ENCODE peak calls at places on chromosomes 12 and 14, in seven cellular contexts. J is GM20000; Q is dorsolateral prefrontal cortex; G is activated T-cell treated with anti-CD3 and anti-CD28 coated beads, Interleukin-2, amount 50 U/mL, for 72 hours; Z is activated CD4-positive, alpha-beta T cell treated with anti-CD3 and anti-CD28 coated beads, Interleukin-2, amount 50 U/mL, for 1 hour; R is stimulated activated CD8-positive, alpha-beta memory T cell treated with anti-CD3 and anti-CD28 coated beads, Interleukin-2, amount 100 ng/mL, for 1 hour; N is amniotic epithelial cell. O is an unnamed sample.

GRCh38 chr14:87522575-87522974 is 470.4 kb downstream of the GALC start:
- DNase-seq in J (no peak), Q (no peak), Z (no peak), G (no peak), N (no peak), R (no peak), O (no peak)

GRCh38 chr12:12207746-12208145 is 59.1 kb downstream of the LRP6 start:
- DNase-seq in G (no peak), Q (no peak), N (peak; percentile 76), Z (no peak), R (no peak), J (no peak), O (no peak)

GRCh38 chr14:28772613-28773012 is 6.0 kb downstream of the FOXG1 start:
- DNase-seq in R (no peak), G (no peak), J (no peak), Z (no peak), N (no peak), Q (no peak), O (no peak)

GRCh38 chr12:27870939-27871338 is 90.9 kb upstream of the MANSC4 start:
- DNase-seq in J (no peak), Z (no peak), Q (no peak), R (no peak), G (no peak), N (peak; percentile 83), O (peak; percentile 89)

GRCh38 chr14:45810152-45810872 is 557.3 kb upstream of the MIS18BP1 start:
- DNase-seq in J (peak; percentile 5), G (no peak), Q (no peak), Z (no peak), N (no peak), R (no peak), O (no peak)

GRCh38 chr12:118958520-118958919 is 22.8 kb upstream of the SRRM4 start:
- DNase-seq in N (no peak), Z (no peak), G (no peak), J (no peak), R (no peak), Q (no peak), O (no peak)

GRCh38 chr12:647039-647712 is 16.1 kb downstream of the NINJ2 start:
- DNase-seq in G (no peak), J (no peak), R (no peak), Z (no peak), Q (no peak), N (no peak), O (no peak)

GRCh38 chr12:56206373-56207166 is 15.2 kb downstream of the RNF41 start:
- DNase-seq in Z (peak; percentile 38), G (peak; percentile 32), J (no peak), Q (peak; percentile 29), R (no peak), N (peak; percentile 60), O (peak; percentile 60)

GRCh38 chr12:103085541-103085940 is 128.1 kb downstream of the ASCL1 start:
- DNase-seq in Z (no peak), G (no peak), N (no peak), J (no peak), Q (no peak), R (no peak), O (no peak)

GRCh38 chr12:85279449-85280137 is 427 bp upstream of the ALX1 start:
- DNase-seq in Q (no peak), R (no peak), G (no peak), J (no peak), Z (no peak), N (no peak), O (peak; percentile 24)

GRCh38 chr14:79254069-79254775 is 957.1 kb downstream of the DIO2 start:
- DNase-seq in R (no peak), G (no peak), J (no peak), Q (no peak), N (peak; percentile 49), Z (no peak), O (peak; percentile 52)

GRCh38 chr12:39272934-39273770 is 169.8 kb downstream of the KIF21A start:
- DNase-seq in J (peak; percentile 20), Q (peak; percentile 4), G (peak; percentile 28), Z (peak; percentile 0), R (peak; percentile 1), N (peak; percentile 28), O (peak; percentile 34)

GRCh38 chr12:83573676-83574075 is 887.0 kb downstream of the TMTC2 start:
- DNase-seq in N (peak; percentile 48), J (no peak), G (no peak), R (no peak), Z (no peak), Q (no peak), O (peak; percentile 79)

GRCh38 chr12:57626929-57627445 is 6.0 kb downstream of the B4GALNT1 start:
- DNase-seq in Q (no peak), J (no peak), N (no peak), G (no peak), Z (no peak), R (no peak), O (no peak)

GRCh38 chr14:62039871-62040270 is 277.7 kb downstream of the SNAPC1 start:
- DNase-seq in N (no peak), Z (no peak), R (no peak), G (no peak), Q (no peak), J (peak; percentile 17), O (no peak)

GRCh38 chr12:42961395-42961794 is 371.8 kb upstream of the PRICKLE1 start:
- DNase-seq in Z (no peak), R (no peak), Q (no peak), N (peak; percentile 79), G (no peak), J (no peak), O (peak; percentile 89)

GRCh38 chr14:96039633-96040311 is 610 bp downstream of the C14orf132 start:
- DNase-seq in Z (no peak), J (peak; percentile 41), R (no peak), Q (peak; percentile 61), G (peak; percentile 21), N (peak; percentile 21), O (peak; percentile 25)

GRCh38 chr14:94345344-94346072 is 22.4 kb upstream of the SERPINA6 start:
- DNase-seq in Z (no peak), J (no peak), G (no peak), R (no peak), N (peak; percentile 86), Q (no peak), O (peak; percentile 67)

GRCh38 chr12:69161835-69162234 is 77.5 kb upstream of the CPSF6 start:
- DNase-seq in Z (peak; percentile 17), J (peak; percentile 66), R (no peak), N (peak; percentile 11), Q (no peak), G (peak; percentile 71), O (no peak)

GRCh38 chr12:80187660-80188090 is 88.3 kb downstream of the OTOGL start:
- DNase-seq in N (peak; percentile 25), G (peak; percentile 12), R (no peak), J (no peak), Z (no peak), Q (no peak), O (peak; percentile 62)

GRCh38 chr12:95083938-95084337 is 10.5 kb upstream of the NR2C1 start:
- DNase-seq in R (no peak), Z (no peak), J (no peak), Q (no peak), G (no peak), N (peak; percentile 94), O (peak; percentile 51)

GRCh38 chr14:31560759-31561154 is 447 bp upstream of the NUBPL start:
- DNase-seq in G (no peak), N (peak; percentile 45), J (no peak), Q (no peak), Z (no peak), R (no peak), O (no peak)

GRCh38 chr12:52251367-52252055 is 18.5 kb downstream of the KRT7 start:
- DNase-seq in G (no peak), N (no peak), Z (no peak), Q (no peak), R (no peak), J (no peak), O (no peak)

GRCh38 chr14:51653096-51653814 is 1.5 kb downstream of the FRMD6 start:
- DNase-seq in R (no peak), Z (no peak), N (peak; percentile 84), J (no peak), Q (no peak), G (no peak), O (peak; percentile 84)

GRCh38 chr12:124720019-124720686 is 143.5 kb downstream of the SCARB1 start:
- DNase-seq in Z (no peak), Q (no peak), R (no peak), J (no peak), N (peak; percentile 90), G (no peak), O (peak; percentile 80)

GRCh38 chr14:34376868-34377267 is 85.2 kb downstream of the SPTSSA start:
- DNase-seq in G (no peak), Z (no peak), R (no peak), Q (no peak), N (no peak), J (no peak), O (no peak)

GRCh38 chr12:15220451-15220850 is 766 bp downstream of the RERG start:
- DNase-seq in J (no peak), G (no peak), Q (no peak), N (no peak), Z (no peak), R (no peak), O (no peak)

GRCh38 chr14:69363964-69364363 is 34.1 kb downstream of the ERH start:
- DNase-seq in N (no peak), Z (no peak), R (no peak), J (no peak), G (no peak), Q (no peak), O (no peak)

GRCh38 chr12:40158592-40159111 is 52.8 kb upstream of the SLC2A13 start:
- DNase-seq in G (peak; percentile 7), N (peak; percentile 62), Z (no peak), R (no peak), Q (no peak), J (no peak), O (peak; percentile 35)

GRCh38 chr12:118391424-118391823 is 15.1 kb downstream of the SUDS3 start:
- DNase-seq in N (no peak), Q (no peak), J (no peak), R (no peak), G (no peak), Z (no peak), O (no peak)

GRCh38 chr12:49288412-49288853 is 6.5 kb upstream of the PRPH start:
- DNase-seq in Z (peak; percentile 69), R (peak; percentile 33), N (peak; percentile 34), J (peak; percentile 88), G (peak; percentile 73), Q (peak; percentile 55), O (peak; percentile 44)

GRCh38 chr14:81162941-81163340 is 57.8 kb downstream of the GTF2A1 start:
- DNase-seq in G (no peak), Q (no peak), J (no peak), R (no peak), N (peak; percentile 52), Z (no peak), O (peak; percentile 16)

GRCh38 chr14:70317969-70318634 is 41.4 kb downstream of the COX16 start:
- DNase-seq in Q (peak; percentile 35), R (no peak), J (peak; percentile 24), N (peak; percentile 54), Z (no peak), G (peak; percentile 13), O (peak; percentile 68)

GRCh38 chr14:70448633-70449032 is 3.3 kb upstream of the ADAM21 start:
- DNase-seq in R (no peak), G (no peak), Q (no peak), Z (no peak), N (peak; percentile 70), J (no peak), O (peak; percentile 83)

GRCh38 chr12:93892431-93893210 is 215.4 kb downstream of the CRADD start:
- DNase-seq in N (peak; percentile 49), Z (no peak), J (no peak), Q (no peak), R (no peak), G (no peak), O (no peak)

GRCh38 chr14:106665814-106666213 is 1139.4 kb downstream of the TMEM121 start:
- DNase-seq in G (peak; percentile 52), N (no peak), Z (peak; percentile 19), R (no peak), Q (no peak), J (no peak), O (no peak)

GRCh38 chr14:76918176-76918750 is 92.1 kb downstream of the LRRC74A start:
- DNase-seq in G (no peak), J (no peak), R (no peak), Q (peak; percentile 39), Z (no peak), N (peak; percentile 77), O (peak; percentile 84)

GRCh38 chr12:53170245-53170644 is 10.3 kb upstream of the ZNF740 start:
- DNase-seq in J (no peak), Z (no peak), R (no peak), Q (no peak), N (no peak), G (no peak), O (no peak)

O was measured in iris pigment epithelial cell.